ENCODE peak calls at places on chromosomes 4 and X, in eight cellular contexts. J, X, V, L, W, U, M and E are unnamed samples.

GRCh38 chr4:7904108-7904516 is 35.5 kb downstream of the AFAP1 start:
- DNase-seq in V (no peak), J (no peak), X (peak), W (no peak), L (no peak), M (no peak), U (no peak), E (no peak)

GRCh38 chr4:89054627-89055026 is 2.4 kb downstream of the FAM13A start:
- DNase-seq in M (no peak), U (no peak), L (no peak), J (no peak), X (no peak), V (no peak), W (no peak), E (no peak)

GRCh38 chr4:158068063-158068462 is 104.8 kb downstream of the GASK1B start:
- DNase-seq in L (no peak), M (no peak), W (no peak), X (no peak), U (no peak), J (no peak), V (no peak), E (no peak)

GRCh38 chrX:46690818-46691217 is 68.1 kb downstream of the SLC9A7 start:
- DNase-seq in J (no peak), X (no peak), M (no peak), V (no peak), U (no peak), L (no peak), W (no peak), E (no peak)

GRCh38 chr4:127632420-127633403 is at the start of gene INTU:
- DNase-seq in V (peak), M (peak), L (peak), X (peak), U (no peak), W (peak), J (peak), E (peak)

GRCh38 chrX:134622056-134622812 is 36.0 kb downstream of the PLAC1 start:
- DNase-seq in U (no peak), M (no peak), X (peak), W (peak), V (no peak), L (peak), J (no peak), E (no peak)

GRCh38 chrX:11628399-11628798 is 37.3 kb downstream of the ARHGAP6 start:
- DNase-seq in V (no peak), U (no peak), M (no peak), L (no peak), J (no peak), W (no peak), X (no peak), E (no peak)

GRCh38 chrX:39818071-39818470 is 279.7 kb downstream of the BCOR start:
- DNase-seq in V (no peak), U (no peak), W (no peak), M (no peak), L (no peak), J (no peak), X (no peak), E (peak)